ENCODE peak calls at places on chromosomes 13 and 19, in four cellular contexts. A, C, V and N are unnamed samples.

GRCh38 chr13:112657850-112658445 is 31.9 kb upstream of the ATP11A start:
- DNase-seq in A (peak), V (peak), C (no peak), N (no peak)

GRCh38 chr13:108322206-108322824 is 52.8 kb downstream of the TNFSF13B start:
- DNase-seq in A (peak), C (peak), V (no peak), N (no peak)

GRCh38 chr13:109998030-109998429 is 211.6 kb upstream of the IRS2 start:
- DNase-seq in C (no peak), A (no peak), V (no peak), N (no peak)

GRCh38 chr19:17829855-17830566 is 8.7 kb upstream of the INSL3 start:
- DNase-seq in V (no peak), A (peak), C (peak), N (no peak)

GRCh38 chr19:18477042-18477760 is 39.3 kb upstream of the ISYNA1 start:
- DNase-seq in A (no peak), C (peak), V (no peak), N (no peak)

GRCh38 chr13:101881593-101881992 is 429.1 kb downstream of the ITGBL1 start:
- DNase-seq in V (no peak), C (no peak), A (no peak), N (no peak)

GRCh38 chr19:15476334-15476733 is 3.0 kb downstream of the PGLYRP2 start:
- DNase-seq in C (no peak), A (no peak), V (no peak), N (no peak)

GRCh38 chr19:48543121-48543710 is 8.8 kb upstream of the SULT2B1 start:
- DNase-seq in C (no peak), A (peak), V (peak), N (no peak)

GRCh38 chr13:111468037-111468959 is 147.9 kb downstream of the TEX29 start:
- DNase-seq in V (no peak), C (no peak), A (no peak), N (no peak)

GRCh38 chr19:482186-483041 is 13.9 kb upstream of the MADCAM1 start:
- DNase-seq in A (no peak), V (no peak), C (no peak), N (no peak)

GRCh38 chr19:17510220-17510993 is 1.0 kb upstream of the PGLS start:
- DNase-seq in A (no peak), V (no peak), C (no peak), N (no peak)

GRCh38 chr19:48718711-48719231 is 754 bp downstream of the MAMSTR start:
- DNase-seq in A (no peak), C (no peak), V (no peak), N (no peak)

GRCh38 chr13:66222926-66223325 is 1007.2 kb downstream of the PCDH9 start:
- DNase-seq in C (no peak), A (no peak), V (no peak), N (no peak)

DNA sequence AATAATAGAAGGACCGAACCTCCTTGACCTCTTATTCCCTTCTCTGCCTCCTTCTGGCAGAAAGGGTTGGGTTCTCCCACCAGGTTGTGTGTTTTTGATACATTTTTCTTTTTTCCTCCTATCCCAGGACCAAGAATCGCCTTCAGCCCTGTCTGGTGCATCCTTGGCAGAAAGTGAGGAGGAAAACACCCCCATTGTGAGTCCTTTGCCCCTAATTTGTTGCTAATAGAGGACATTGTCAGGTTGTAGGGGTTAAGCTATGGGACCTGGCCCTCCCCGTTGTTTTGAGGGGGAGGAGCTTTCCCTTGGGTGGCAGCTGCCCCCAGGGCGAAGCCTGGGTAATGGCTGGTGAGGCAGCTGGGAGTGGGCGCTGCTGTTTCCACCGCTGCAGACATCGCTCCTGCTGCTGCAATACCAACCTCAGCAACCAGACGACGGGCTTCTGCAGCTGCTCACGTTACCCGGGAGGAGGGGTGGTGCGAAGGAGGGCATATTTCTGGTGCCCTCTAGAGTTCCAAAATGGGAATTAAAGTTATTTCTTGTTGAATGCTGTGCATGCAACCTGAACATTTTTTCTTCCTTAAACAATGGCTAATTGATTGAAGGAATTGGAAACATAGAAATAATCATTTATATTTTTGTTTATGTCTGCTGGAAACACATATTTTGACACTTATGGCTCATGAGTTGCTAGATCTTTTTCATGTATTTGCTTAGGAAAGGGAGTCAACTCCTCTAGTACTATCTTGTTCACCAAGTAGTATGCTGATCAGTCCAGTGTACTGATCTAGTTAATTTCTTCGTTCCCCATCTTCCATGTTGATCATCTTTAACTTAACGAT is 1.5 kb downstream of the ZMYM2 start:
- DNase-seq in V (peak), C (peak), A (peak), N (peak)
- TF ChIP-seq POLR2A in V (peak), C (no peak), A (no peak), N (no peak)

GRCh38 chr13:114136576-114136975 is 4.2 kb upstream of the RASA3 start:
- DNase-seq in C (no peak), V (no peak), A (no peak), N (no peak)

GRCh38 chr13:114135731-114136171 is 3.3 kb upstream of the RASA3 start:
- DNase-seq in C (no peak), A (no peak), V (no peak), N (no peak)

GRCh38 chr13:114134111-114134943 is 1.9 kb upstream of the RASA3 start:
- DNase-seq in A (no peak), V (peak), C (no peak), N (no peak)

GRCh38 chr13:114132419-114133121 is at the start of gene RASA3:
- DNase-seq in V (peak), A (peak), C (peak), N (peak)

DNA sequence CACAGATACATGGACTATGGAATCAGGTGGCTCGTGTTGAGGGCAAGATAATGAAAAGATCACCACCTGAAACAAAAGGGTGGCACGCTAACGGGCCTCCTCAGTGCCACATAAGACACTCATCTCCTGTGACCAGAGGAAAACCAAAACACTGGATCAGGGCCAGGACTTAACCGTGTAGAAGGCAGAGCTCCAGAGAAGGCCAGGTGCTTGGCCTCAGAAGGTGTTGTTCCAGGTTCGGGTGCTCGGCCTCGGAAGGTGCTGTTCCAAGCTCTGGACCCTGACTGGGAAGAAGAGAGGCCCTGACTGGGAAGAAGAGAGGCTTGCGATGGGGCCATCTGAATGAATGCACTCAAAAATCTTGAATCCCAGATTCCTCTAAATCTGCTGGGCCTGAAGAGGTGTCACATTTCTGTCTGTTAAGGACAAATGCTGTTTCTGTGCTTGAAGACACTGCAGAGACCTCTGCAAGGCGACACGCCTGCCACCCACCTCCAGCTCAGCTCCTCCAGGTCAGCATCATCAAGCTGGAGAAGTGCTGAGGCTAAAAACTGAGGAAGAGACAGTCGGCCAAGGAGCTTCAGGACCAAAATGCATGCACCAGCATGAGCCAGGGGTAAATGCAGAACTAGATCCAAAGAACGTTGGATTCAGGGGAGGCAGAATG is 2.7 kb upstream of the RASA3 start:
- DNase-seq in V (no peak), A (no peak), C (no peak), N (no peak)
- TF ChIP-seq POLR2A in V (no peak), A (peak), C (no peak), N (no peak)

GRCh38 chr19:35717665-35718344 is at the start of gene KMT2B:
- DNase-seq in C (peak), A (no peak), V (no peak), N (peak)

GRCh38 chr19:35715981-35716734 is 1.6 kb upstream of the KMT2B start:
- DNase-seq in A (peak), V (no peak), C (peak), N (no peak)

GRCh38 chr19:35715355-35715809 is 2.4 kb upstream of the KMT2B start:
- DNase-seq in V (no peak), A (no peak), C (no peak), N (no peak)

GRCh38 chr19:35716985-35717664 is 678 bp upstream of the KMT2B start:
- DNase-seq in C (peak), V (peak), A (peak), N (no peak)

DNA sequence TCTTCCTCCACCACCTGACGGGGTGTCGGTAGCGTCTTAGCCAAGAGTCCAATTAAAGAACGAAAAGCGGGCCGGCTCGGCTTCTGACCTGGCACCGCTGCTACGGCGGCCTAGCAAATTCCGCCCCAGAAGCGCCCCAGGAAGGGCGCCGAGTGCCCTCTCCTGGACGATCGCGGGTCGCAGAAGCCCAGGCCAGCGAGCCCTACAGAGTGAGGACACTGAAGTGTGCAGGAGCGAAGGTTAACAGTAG is 1.1 kb upstream of the KMT2B start:
- DNase-seq in V (no peak), A (no peak), C (no peak), N (no peak)
- TF ChIP-seq POLR2A in V (peak), A (no peak), C (no peak), N (no peak)

GRCh38 chr13:52703482-52703881 is 36.1 kb downstream of the CNMD start:
- DNase-seq in A (no peak), V (no peak), C (no peak), N (no peak)
- TF ChIP-seq POLR2A in A (no peak), V (no peak), C (no peak), N (no peak)

GRCh38 chr19:10653732-10654609 is at the start of gene ILF3:
- DNase-seq in C (peak), A (peak), V (peak), N (peak)
- TF ChIP-seq POLR2A in C (peak), A (peak), V (peak), N (peak)

GRCh38 chr13:37047846-37048245 is 11.6 kb downstream of the SUPT20H start:
- DNase-seq in V (no peak), A (no peak), C (no peak), N (no peak)
- TF ChIP-seq POLR2A in V (no peak), A (no peak), C (no peak), N (no peak)